ENCODE peak calls at places on chromosomes 11 and 22, in ten cellular contexts. Q, G, M, F, J, L, U, I, C and Y are unnamed samples.

GRCh38 chr11:107780775-107781174 is 68.9 kb upstream of the SLN start:
- DNase-seq in Q (no peak), G (no peak), M (no peak), F (no peak), J (no peak), L (no peak), U (no peak), I (no peak), C (no peak), Y (no peak)

GRCh38 chr22:19571207-19571795 is 47.1 kb upstream of the CLDN5 start:
- DNase-seq in Q (no peak), G (no peak), M (no peak), F (no peak), J (peak; percentile 45), L (no peak), U (peak; percentile 20), I (no peak), C (no peak), Y (no peak)

GRCh38 chr11:26084313-26084712 is 247.6 kb upstream of the ANO3 start:
- DNase-seq in Q (no peak), G (no peak), M (no peak), F (no peak), J (no peak), L (no peak), U (no peak), I (no peak), C (no peak), Y (no peak)

GRCh38 chr11:77799338-77799737 is 21.2 kb downstream of the RSF1 start:
- DNase-seq in Q (no peak), G (no peak), M (no peak), F (no peak), J (no peak), L (no peak), U (no peak), I (no peak), C (no peak), Y (no peak)

GRCh38 chr11:19672591-19673206 is 39.9 kb upstream of the NAV2 start:
- DNase-seq in Q (no peak), G (no peak), M (no peak), F (no peak), J (no peak), L (no peak), U (no peak), I (no peak), C (no peak), Y (no peak)

GRCh38 chr11:47981667-47982404 is 1.5 kb downstream of the PTPRJ start:
- DNase-seq in Q (no peak), G (no peak), M (no peak), F (no peak), J (no peak), L (no peak), U (no peak), I (no peak), C (no peak), Y (no peak)

GRCh38 chr11:78576549-78577097 is 2.0 kb upstream of the NARS2 start:
- DNase-seq in Q (no peak), G (no peak), M (no peak), F (no peak), J (no peak), L (no peak), U (no peak), I (no peak), C (no peak), Y (no peak)

GRCh38 chr11:132472411-132473205 is 1059.7 kb downstream of the OPCML start:
- DNase-seq in Q (no peak), G (no peak), M (no peak), F (no peak), J (no peak), L (no peak), U (peak; percentile 3), I (no peak), C (no peak), Y (no peak)

DNA sequence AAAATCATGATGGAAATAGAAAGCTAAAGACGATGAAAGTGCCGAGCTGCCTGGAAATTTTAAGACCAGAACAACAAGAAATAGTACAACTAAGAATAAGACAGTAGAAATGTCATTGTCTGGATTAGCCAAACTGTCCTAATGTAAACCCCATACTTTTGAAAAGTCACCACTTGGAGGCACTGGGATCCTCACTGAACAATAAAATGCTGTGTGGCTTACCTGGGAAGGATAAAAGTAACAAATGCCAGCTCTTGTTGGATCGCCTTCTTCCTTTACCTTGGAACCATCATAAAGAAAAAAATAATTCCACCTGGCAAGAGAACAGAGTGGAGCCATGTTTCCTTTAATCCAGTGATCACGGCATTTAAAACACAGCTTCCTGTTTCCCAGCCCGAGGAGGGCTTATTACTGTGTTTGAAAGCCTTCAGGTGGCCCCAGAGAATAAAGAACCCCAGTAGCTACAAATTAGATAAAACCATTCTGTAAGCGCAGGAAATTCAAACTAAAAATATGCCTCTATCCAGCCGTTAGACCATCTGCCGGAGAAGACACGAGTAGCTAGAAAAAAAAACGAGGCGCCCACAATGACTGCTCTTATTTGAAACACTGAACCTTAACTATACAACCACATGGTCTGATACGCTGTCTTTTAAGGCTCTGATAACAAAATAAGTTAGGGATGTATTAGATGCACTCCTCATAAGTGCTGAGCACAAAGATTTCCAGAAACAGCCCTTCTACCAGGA is 4.4 kb downstream of the HPS4 start:
- DNase-seq in Q (no peak), G (no peak), M (no peak), F (no peak), J (no peak), L (no peak), U (no peak), I (no peak), C (no peak), Y (no peak)
- TF ChIP-seq CTCF in Q (no peak), G (no peak), M (no peak), F (no peak), J (no peak), L (no peak), U (no peak), I (no peak), C (no peak), Y (no peak)

DNA sequence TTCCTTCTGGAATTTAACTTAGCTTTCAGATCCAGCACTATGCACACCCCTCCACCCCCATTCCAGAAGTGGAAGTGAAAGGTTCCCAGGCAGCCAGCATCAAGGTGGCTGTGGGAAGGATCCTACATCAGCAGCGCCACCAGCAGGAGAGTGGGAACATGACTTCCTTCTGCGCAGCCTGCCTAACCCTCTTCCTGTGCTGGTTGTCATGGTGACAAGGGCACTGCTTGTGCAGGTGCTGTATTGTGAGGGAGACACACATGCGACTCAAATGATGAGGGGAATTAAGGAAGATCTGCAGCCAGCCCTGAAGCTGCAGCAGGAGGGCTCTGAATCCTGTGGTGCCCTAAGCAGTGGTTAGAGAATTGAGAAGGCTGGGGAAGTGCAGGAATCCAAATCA is 904.4 kb upstream of the API5 start:
- DNase-seq in Q (no peak), G (no peak), M (no peak), F (peak; percentile 68), J (no peak), L (no peak), U (peak; percentile 10), I (no peak), C (no peak), Y (no peak)
- TF ChIP-seq CTCF in Q (no peak), G (no peak), M (no peak), F (peak; percentile 49), J (no peak), L (no peak), U (peak; percentile 36), I (peak; percentile 75), C (no peak), Y (no peak)

GRCh38 chr22:37777122-37777687 is 30.5 kb upstream of the GCAT start:
- DNase-seq in Q (peak; percentile 74), G (no peak), M (peak; percentile 56), F (no peak), J (peak; percentile 93), L (peak; percentile 66), U (peak; percentile 49), I (no peak), C (peak; percentile 82), Y (no peak)

GRCh38 chr22:37784829-37785495 is 22.8 kb upstream of the GCAT start:
- DNase-seq in Q (peak; percentile 84), G (no peak), M (no peak), F (no peak), J (no peak), L (no peak), U (no peak), I (no peak), C (no peak), Y (no peak)

GRCh38 chr22:37778370-37779009 is 29.2 kb upstream of the GCAT start:
- DNase-seq in Q (no peak), G (no peak), M (no peak), F (no peak), J (peak; percentile 44), L (no peak), U (no peak), I (no peak), C (no peak), Y (no peak)

GRCh38 chr22:37781434-37782059 is 26.2 kb upstream of the GCAT start:
- DNase-seq in Q (no peak), G (no peak), M (peak; percentile 59), F (no peak), J (peak; percentile 38), L (no peak), U (no peak), I (no peak), C (no peak), Y (no peak)

GRCh38 chr22:37782340-37783168 is 25.2 kb upstream of the GCAT start:
- DNase-seq in Q (no peak), G (no peak), M (no peak), F (no peak), J (peak; percentile 57), L (no peak), U (no peak), I (no peak), C (peak; percentile 78), Y (no peak)
- TF ChIP-seq CTCF in Q (no peak), G (no peak), M (no peak), F (no peak), J (no peak), L (no peak), U (peak; percentile 41), I (no peak), C (peak; percentile 37), Y (peak; percentile 26)

GRCh38 chr22:43232445-43232844 is 45.5 kb upstream of the TTLL12 start:
- DNase-seq in Q (no peak), G (no peak), M (no peak), F (no peak), J (no peak), L (no peak), U (no peak), I (no peak), C (no peak), Y (no peak)

GRCh38 chr22:43230571-43230970 is 43.6 kb upstream of the TTLL12 start:
- DNase-seq in Q (no peak), G (no peak), M (no peak), F (no peak), J (no peak), L (no peak), U (no peak), I (no peak), C (no peak), Y (no peak)

GRCh38 chr22:43228863-43229262 is 41.9 kb upstream of the TTLL12 start:
- DNase-seq in Q (no peak), G (no peak), M (no peak), F (no peak), J (no peak), L (no peak), U (no peak), I (no peak), C (no peak), Y (no peak)

GRCh38 chr22:43231724-43232034 is 44.7 kb upstream of the TTLL12 start:
- DNase-seq in Q (no peak), G (no peak), M (no peak), F (no peak), J (no peak), L (no peak), U (no peak), I (no peak), C (no peak), Y (no peak)

GRCh38 chr22:43230983-43231723 is 44.2 kb upstream of the TTLL12 start:
- DNase-seq in Q (peak; percentile 54), G (peak; percentile 60), M (peak; percentile 65), F (peak; percentile 75), J (peak; percentile 32), L (no peak), U (peak; percentile 24), I (no peak), C (no peak), Y (no peak)
- TF ChIP-seq CTCF in Q (peak; percentile 93), G (peak; percentile 69), M (peak; percentile 90), F (peak; percentile 95), J (peak; percentile 81), L (peak; percentile 90), U (peak; percentile 91), I (peak; percentile 97), C (peak; percentile 85), Y (peak; percentile 97)